ENCODE peak calls at places on chromosomes 4 and X, in seven cellular contexts. One of them, this sample, is unnamed.

GRCh38 chrX:55488268-55488558 is 1.4 kb downstream of the USP51 start:
- DNase-seq in HT1080: no peak
- DNase-seq in anterior cingulate cortex: no peak
- DNase-seq in fibroblast of gingiva: no peak
- DNase-seq in lower lobe of right lung: no peak
- DNase-seq in central memory CD4-positive, alpha-beta T cell: no peak
- DNase-seq in dermis blood vessel endothelial cell: no peak
- DNase-seq in this sample: no peak

GRCh38 chr4:186827542-186827887 is 103.9 kb upstream of the FAT1 start:
- DNase-seq in HT1080: no peak
- DNase-seq in central memory CD4-positive, alpha-beta T cell: no peak
- DNase-seq in lower lobe of right lung: no peak
- DNase-seq in fibroblast of gingiva: no peak
- DNase-seq in anterior cingulate cortex: no peak
- DNase-seq in dermis blood vessel endothelial cell: no peak
- DNase-seq in this sample: no peak

GRCh38 chrX:120087289-120088017 is 10.0 kb upstream of the RHOXF2B start:
- DNase-seq in fibroblast of gingiva: no peak
- DNase-seq in HT1080: no peak
- DNase-seq in lower lobe of right lung: no peak
- DNase-seq in central memory CD4-positive, alpha-beta T cell: no peak
- DNase-seq in anterior cingulate cortex: no peak
- DNase-seq in dermis blood vessel endothelial cell: no peak
- DNase-seq in this sample: no peak

GRCh38 chrX:74179499-74179898 is 124.5 kb upstream of the ZCCHC13 start:
- DNase-seq in dermis blood vessel endothelial cell: no peak
- DNase-seq in fibroblast of gingiva: no peak
- DNase-seq in lower lobe of right lung: no peak
- DNase-seq in central memory CD4-positive, alpha-beta T cell: no peak
- DNase-seq in anterior cingulate cortex: no peak
- DNase-seq in HT1080: no peak
- DNase-seq in this sample: no peak

GRCh38 chrX:104195489-104196084 is 29.3 kb downstream of the FAM199X start:
- DNase-seq in fibroblast of gingiva: peak
- DNase-seq in dermis blood vessel endothelial cell: peak
- DNase-seq in lower lobe of right lung: no peak
- DNase-seq in central memory CD4-positive, alpha-beta T cell: peak
- DNase-seq in HT1080: peak
- DNase-seq in anterior cingulate cortex: no peak
- DNase-seq in this sample: peak

GRCh38 chr4:6937748-6938147 is 28.1 kb downstream of the TBC1D14 start:
- DNase-seq in fibroblast of gingiva: no peak
- DNase-seq in central memory CD4-positive, alpha-beta T cell: no peak
- DNase-seq in anterior cingulate cortex: no peak
- DNase-seq in dermis blood vessel endothelial cell: no peak
- DNase-seq in lower lobe of right lung: no peak
- DNase-seq in HT1080: no peak
- DNase-seq in this sample: no peak

GRCh38 chr4:53208749-53209148 is 157.1 kb downstream of the SCFD2 start:
- DNase-seq in HT1080: no peak
- DNase-seq in fibroblast of gingiva: no peak
- DNase-seq in anterior cingulate cortex: no peak
- DNase-seq in central memory CD4-positive, alpha-beta T cell: no peak
- DNase-seq in dermis blood vessel endothelial cell: no peak
- DNase-seq in lower lobe of right lung: no peak
- DNase-seq in this sample: no peak

GRCh38 chr4:53322696-53323095 is 43.2 kb downstream of the SCFD2 start:
- DNase-seq in fibroblast of gingiva: no peak
- DNase-seq in HT1080: no peak
- DNase-seq in central memory CD4-positive, alpha-beta T cell: no peak
- DNase-seq in anterior cingulate cortex: no peak
- DNase-seq in dermis blood vessel endothelial cell: peak
- DNase-seq in lower lobe of right lung: no peak
- DNase-seq in this sample: no peak

GRCh38 chrX:70171636-70172035 is 5.6 kb upstream of the DGAT2L6 start:
- DNase-seq in dermis blood vessel endothelial cell: no peak
- DNase-seq in fibroblast of gingiva: no peak
- DNase-seq in lower lobe of right lung: no peak
- DNase-seq in central memory CD4-positive, alpha-beta T cell: no peak
- DNase-seq in HT1080: peak
- DNase-seq in anterior cingulate cortex: no peak
- DNase-seq in this sample: no peak

GRCh38 chr4:48341776-48342558 is 638 bp downstream of the SLAIN2 start:
- DNase-seq in dermis blood vessel endothelial cell: peak
- DNase-seq in HT1080: peak
- DNase-seq in lower lobe of right lung: peak
- DNase-seq in fibroblast of gingiva: peak
- DNase-seq in anterior cingulate cortex: peak
- DNase-seq in central memory CD4-positive, alpha-beta T cell: no peak
- DNase-seq in this sample: no peak

GRCh38 chrX:40947276-40947675 is 138.0 kb upstream of the USP9X start:
- DNase-seq in fibroblast of gingiva: peak
- DNase-seq in HT1080: peak
- DNase-seq in dermis blood vessel endothelial cell: no peak
- DNase-seq in anterior cingulate cortex: no peak
- DNase-seq in central memory CD4-positive, alpha-beta T cell: no peak
- DNase-seq in lower lobe of right lung: no peak
- DNase-seq in this sample: no peak

GRCh38 chrX:43557792-43558191 is 98.3 kb upstream of the MAOA start:
- DNase-seq in lower lobe of right lung: peak
- DNase-seq in dermis blood vessel endothelial cell: peak
- DNase-seq in HT1080: peak
- DNase-seq in fibroblast of gingiva: peak
- DNase-seq in central memory CD4-positive, alpha-beta T cell: peak
- DNase-seq in anterior cingulate cortex: no peak
- DNase-seq in this sample: peak

GRCh38 chr4:80362578-80363181 is 27.1 kb downstream of the CFAP299 start:
- DNase-seq in central memory CD4-positive, alpha-beta T cell: peak
- DNase-seq in lower lobe of right lung: no peak
- DNase-seq in fibroblast of gingiva: peak
- DNase-seq in HT1080: peak
- DNase-seq in dermis blood vessel endothelial cell: peak
- DNase-seq in anterior cingulate cortex: no peak
- DNase-seq in this sample: peak

GRCh38 chrX:118698516-118699247 is 28.7 kb upstream of the IL13RA1 start:
- DNase-seq in fibroblast of gingiva: peak
- DNase-seq in anterior cingulate cortex: no peak
- DNase-seq in central memory CD4-positive, alpha-beta T cell: no peak
- DNase-seq in HT1080: peak
- DNase-seq in lower lobe of right lung: no peak
- DNase-seq in dermis blood vessel endothelial cell: peak
- DNase-seq in this sample: no peak

GRCh38 chr4:79913581-79913980 is 159.4 kb downstream of the ANTXR2 start:
- DNase-seq in lower lobe of right lung: no peak
- DNase-seq in dermis blood vessel endothelial cell: no peak
- DNase-seq in fibroblast of gingiva: no peak
- DNase-seq in central memory CD4-positive, alpha-beta T cell: no peak
- DNase-seq in anterior cingulate cortex: no peak
- DNase-seq in HT1080: peak
- DNase-seq in this sample: peak

GRCh38 chrX:2697741-2698294 is 6.7 kb downstream of the CD99 start:
- DNase-seq in lower lobe of right lung: no peak
- DNase-seq in dermis blood vessel endothelial cell: peak
- DNase-seq in anterior cingulate cortex: no peak
- DNase-seq in central memory CD4-positive, alpha-beta T cell: no peak
- DNase-seq in HT1080: peak
- DNase-seq in fibroblast of gingiva: peak
- DNase-seq in this sample: peak

GRCh38 chr4:174579421-174579820 is 57.1 kb upstream of the HPGD start:
- DNase-seq in anterior cingulate cortex: no peak
- DNase-seq in HT1080: no peak
- DNase-seq in lower lobe of right lung: no peak
- DNase-seq in dermis blood vessel endothelial cell: no peak
- DNase-seq in fibroblast of gingiva: no peak
- DNase-seq in central memory CD4-positive, alpha-beta T cell: no peak
- DNase-seq in this sample: no peak

GRCh38 chrX:129716507-129716906 is 22.3 kb upstream of the XPNPEP2 start:
- DNase-seq in fibroblast of gingiva: no peak
- DNase-seq in central memory CD4-positive, alpha-beta T cell: no peak
- DNase-seq in lower lobe of right lung: no peak
- DNase-seq in dermis blood vessel endothelial cell: no peak
- DNase-seq in HT1080: no peak
- DNase-seq in anterior cingulate cortex: no peak
- DNase-seq in this sample: no peak

GRCh38 chr4:150178161-150178560 is 99.9 kb downstream of the DCLK2 start:
- DNase-seq in lower lobe of right lung: no peak
- DNase-seq in fibroblast of gingiva: peak
- DNase-seq in HT1080: no peak
- DNase-seq in dermis blood vessel endothelial cell: no peak
- DNase-seq in anterior cingulate cortex: no peak
- DNase-seq in central memory CD4-positive, alpha-beta T cell: no peak
- DNase-seq in this sample: no peak

GRCh38 chr4:37924946-37925345 is 34.1 kb downstream of the TBC1D1 start:
- DNase-seq in central memory CD4-positive, alpha-beta T cell: no peak
- DNase-seq in dermis blood vessel endothelial cell: no peak
- DNase-seq in anterior cingulate cortex: no peak
- DNase-seq in fibroblast of gingiva: no peak
- DNase-seq in HT1080: no peak
- DNase-seq in lower lobe of right lung: no peak
- DNase-seq in this sample: no peak

GRCh38 chr4:54400802-54401201 is 171.7 kb downstream of the PDGFRA start:
- DNase-seq in fibroblast of gingiva: peak
- DNase-seq in HT1080: peak
- DNase-seq in dermis blood vessel endothelial cell: peak
- DNase-seq in central memory CD4-positive, alpha-beta T cell: no peak
- DNase-seq in lower lobe of right lung: no peak
- DNase-seq in anterior cingulate cortex: peak
- DNase-seq in this sample: no peak

GRCh38 chr4:173415885-173416658 is 17.2 kb upstream of the SCRG1 start:
- DNase-seq in fibroblast of gingiva: no peak
- DNase-seq in HT1080: no peak
- DNase-seq in anterior cingulate cortex: peak
- DNase-seq in central memory CD4-positive, alpha-beta T cell: no peak
- DNase-seq in dermis blood vessel endothelial cell: peak
- DNase-seq in lower lobe of right lung: peak
- DNase-seq in this sample: no peak

GRCh38 chrX:141652315-141652714 is 46.2 kb downstream of the SPANXD start:
- DNase-seq in dermis blood vessel endothelial cell: no peak
- DNase-seq in anterior cingulate cortex: no peak
- DNase-seq in HT1080: peak
- DNase-seq in lower lobe of right lung: no peak
- DNase-seq in fibroblast of gingiva: no peak
- DNase-seq in central memory CD4-positive, alpha-beta T cell: no peak
- DNase-seq in this sample: no peak

GRCh38 chrX:39693298-39693697 is 404.5 kb downstream of the BCOR start:
- DNase-seq in central memory CD4-positive, alpha-beta T cell: no peak
- DNase-seq in dermis blood vessel endothelial cell: no peak
- DNase-seq in anterior cingulate cortex: no peak
- DNase-seq in fibroblast of gingiva: no peak
- DNase-seq in HT1080: no peak
- DNase-seq in lower lobe of right lung: no peak
- DNase-seq in this sample: no peak

GRCh38 chr4:26173619-26174018 is 147.2 kb upstream of the RBPJ start:
- DNase-seq in HT1080: no peak
- DNase-seq in dermis blood vessel endothelial cell: no peak
- DNase-seq in central memory CD4-positive, alpha-beta T cell: no peak
- DNase-seq in lower lobe of right lung: no peak
- DNase-seq in anterior cingulate cortex: no peak
- DNase-seq in fibroblast of gingiva: peak
- DNase-seq in this sample: no peak

GRCh38 chrX:45758738-45759397 is 558.2 kb upstream of the DIPK2B start:
- DNase-seq in anterior cingulate cortex: no peak
- DNase-seq in lower lobe of right lung: no peak
- DNase-seq in fibroblast of gingiva: peak
- DNase-seq in HT1080: no peak
- DNase-seq in dermis blood vessel endothelial cell: peak
- DNase-seq in central memory CD4-positive, alpha-beta T cell: peak
- DNase-seq in this sample: peak

This sample was measured in immature natural killer cell.